ENCODE peak calls at places on chromosome 19, in seven cellular contexts. One of them, this sample, is unnamed.

GRCh38 chr19:42253245-42254082 is 1.5 kb downstream of the ERF start:
- DNase-seq in A673: peak; percentile 83
- DNase-seq in K562: peak; percentile 78
- DNase-seq in H1: peak; percentile 81
- DNase-seq in mammary epithelial cell: peak; percentile 58
- DNase-seq in PC-9: peak; percentile 64
- DNase-seq in fibroblast of lung: peak; percentile 43
- DNase-seq in this sample: peak; percentile 15

GRCh38 chr19:48914181-48914580 is 14.1 kb downstream of the NUCB1 start:
- DNase-seq in A673: no peak
- DNase-seq in K562: no peak
- DNase-seq in H1: no peak
- DNase-seq in mammary epithelial cell: no peak
- DNase-seq in PC-9: no peak
- DNase-seq in fibroblast of lung: no peak
- DNase-seq in this sample: no peak

GRCh38 chr19:33234092-33234491 is 8.4 kb upstream of the SLC7A10 start:
- DNase-seq in A673: no peak
- DNase-seq in K562: no peak
- DNase-seq in H1: no peak
- DNase-seq in mammary epithelial cell: no peak
- DNase-seq in PC-9: no peak
- DNase-seq in fibroblast of lung: no peak
- DNase-seq in this sample: no peak

GRCh38 chr19:15142313-15142712 is 35.1 kb downstream of the SYDE1 start:
- DNase-seq in A673: no peak
- DNase-seq in K562: no peak
- DNase-seq in H1: no peak
- DNase-seq in mammary epithelial cell: no peak
- DNase-seq in PC-9: no peak
- DNase-seq in fibroblast of lung: no peak
- DNase-seq in this sample: no peak

GRCh38 chr19:28631931-28632330 is 581.0 kb downstream of the UQCRFS1 start:
- DNase-seq in A673: no peak
- DNase-seq in K562: no peak
- DNase-seq in H1: no peak
- DNase-seq in mammary epithelial cell: no peak
- DNase-seq in PC-9: no peak
- DNase-seq in fibroblast of lung: no peak
- DNase-seq in this sample: no peak

GRCh38 chr19:32909257-32909656 is 39.7 kb upstream of the SLC7A9 start:
- DNase-seq in A673: no peak
- DNase-seq in K562: peak; percentile 15
- DNase-seq in H1: no peak
- DNase-seq in mammary epithelial cell: no peak
- DNase-seq in PC-9: no peak
- DNase-seq in fibroblast of lung: no peak
- DNase-seq in this sample: no peak

GRCh38 chr19:42023121-42023942 is 29.3 kb upstream of the ATP1A3 start:
- DNase-seq in A673: peak; percentile 30
- DNase-seq in K562: peak; percentile 81
- DNase-seq in H1: peak; percentile 84
- DNase-seq in mammary epithelial cell: no peak
- DNase-seq in PC-9: peak; percentile 18
- DNase-seq in fibroblast of lung: peak; percentile 9
- DNase-seq in this sample: peak; percentile 23

GRCh38 chr19:9721861-9722260 is 46.7 kb downstream of the ZNF846 start:
- DNase-seq in A673: peak; percentile 81
- DNase-seq in K562: no peak
- DNase-seq in H1: no peak
- DNase-seq in mammary epithelial cell: peak; percentile 48
- DNase-seq in PC-9: no peak
- DNase-seq in fibroblast of lung: no peak
- DNase-seq in this sample: no peak

GRCh38 chr19:37994823-37995130 is 87.8 kb downstream of the SIPA1L3 start:
- DNase-seq in A673: no peak
- DNase-seq in K562: no peak
- DNase-seq in H1: no peak
- DNase-seq in mammary epithelial cell: no peak
- DNase-seq in PC-9: no peak
- DNase-seq in fibroblast of lung: no peak
- DNase-seq in this sample: no peak

GRCh38 chr19:16445238-16446107 is 26.3 kb downstream of the EPS15L1 start:
- DNase-seq in A673: no peak
- DNase-seq in K562: no peak
- DNase-seq in H1: no peak
- DNase-seq in mammary epithelial cell: peak; percentile 63
- DNase-seq in PC-9: no peak
- DNase-seq in fibroblast of lung: peak; percentile 18
- DNase-seq in this sample: peak; percentile 52

GRCh38 chr19:52910648-52911047 is 12.6 kb downstream of the ZNF888 start:
- DNase-seq in A673: no peak
- DNase-seq in K562: no peak
- DNase-seq in H1: no peak
- DNase-seq in mammary epithelial cell: no peak
- DNase-seq in PC-9: no peak
- DNase-seq in fibroblast of lung: no peak
- DNase-seq in this sample: no peak

GRCh38 chr19:30269638-30270037 is 102.5 kb upstream of the ZNF536 start:
- DNase-seq in A673: no peak
- DNase-seq in K562: no peak
- DNase-seq in H1: no peak
- DNase-seq in mammary epithelial cell: no peak
- DNase-seq in PC-9: no peak
- DNase-seq in fibroblast of lung: no peak
- DNase-seq in this sample: no peak

GRCh38 chr19:39110263-39110967 is 15.2 kb upstream of the PAK4 start:
- DNase-seq in A673: peak; percentile 60
- DNase-seq in K562: peak; percentile 66
- DNase-seq in H1: peak; percentile 92
- DNase-seq in mammary epithelial cell: no peak
- DNase-seq in PC-9: peak; percentile 65
- DNase-seq in fibroblast of lung: peak; percentile 27
- DNase-seq in this sample: peak; percentile 61

DNA sequence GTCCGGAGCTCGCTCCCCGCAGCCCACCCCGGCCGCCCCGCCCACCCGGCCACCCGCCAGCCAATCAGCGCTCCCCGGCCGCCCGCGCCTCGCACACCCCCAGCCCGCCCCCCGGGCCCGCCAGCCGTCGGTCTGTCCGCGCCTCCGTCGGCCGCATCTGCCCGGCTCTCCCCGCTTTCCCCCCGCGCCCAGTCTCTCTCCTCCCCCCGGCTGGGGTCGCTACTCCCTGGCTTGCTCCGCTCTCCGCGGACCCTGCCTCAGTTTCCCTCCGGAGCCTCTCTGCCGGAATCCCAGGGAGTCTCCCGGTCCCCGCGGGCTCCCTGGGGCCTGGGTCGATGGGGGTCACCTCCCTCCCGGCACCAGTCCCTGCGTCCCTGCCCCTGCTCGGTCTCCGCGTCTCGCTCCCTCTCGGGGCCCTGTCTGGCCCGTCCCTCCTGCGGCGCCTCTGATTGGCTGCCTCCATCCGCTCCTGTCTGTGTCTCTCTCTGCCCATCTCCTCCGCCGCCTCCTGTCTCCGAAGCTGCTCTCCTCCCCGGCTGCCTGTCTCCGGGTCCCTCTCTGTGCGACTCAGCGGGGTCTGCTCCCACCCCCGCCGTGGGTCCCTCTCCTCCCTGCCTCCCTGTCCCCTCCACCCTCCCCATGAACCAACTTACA is 485 bp downstream of the IL11 start:
- DNase-seq in A673: peak; percentile 77
- DNase-seq in K562: peak; percentile 52
- DNase-seq in H1: peak; percentile 87
- DNase-seq in mammary epithelial cell: peak; percentile 50
- DNase-seq in PC-9: peak; percentile 60
- DNase-seq in fibroblast of lung: peak; percentile 58
- DNase-seq in this sample: peak; percentile 72
- TF ChIP-seq EZH2 in A673: no peak
- TF ChIP-seq EZH2 in K562: peak; percentile 81
- TF ChIP-seq EZH2 in H1: no peak
- TF ChIP-seq EZH2 in mammary epithelial cell: no peak
- TF ChIP-seq EZH2 in PC-9: peak; percentile 98
- TF ChIP-seq EZH2 in fibroblast of lung: no peak
- TF ChIP-seq EZH2 in this sample: no peak

DNA sequence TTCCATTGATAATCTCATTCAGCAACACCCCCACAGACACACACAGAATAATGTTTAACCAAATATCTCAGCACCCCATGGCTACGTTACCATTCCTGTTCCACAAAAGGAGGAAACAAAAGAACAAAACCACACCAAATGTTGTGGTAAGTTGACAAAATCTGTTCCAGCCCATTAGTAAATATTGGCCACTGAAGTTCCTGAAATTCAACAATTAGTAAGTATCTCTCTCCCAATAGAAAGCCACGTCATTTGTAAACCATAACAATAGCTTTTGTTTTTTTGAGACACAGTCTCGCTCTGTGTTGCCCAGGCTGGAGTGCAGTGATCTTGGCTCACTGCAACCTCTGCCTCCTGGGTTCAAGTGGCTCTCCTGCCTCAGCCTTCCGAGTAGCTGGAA is 2.3 kb upstream of the FCAR start:
- DNase-seq in A673: no peak
- DNase-seq in K562: no peak
- DNase-seq in H1: no peak
- DNase-seq in mammary epithelial cell: no peak
- DNase-seq in PC-9: no peak
- DNase-seq in fibroblast of lung: no peak
- DNase-seq in this sample: no peak
- H3K4me1 ChIP-seq in A673: no peaks in the 10 kb centered on the region
- H3K4me1 ChIP-seq in K562: no peaks in the 10 kb centered on the region
- H3K4me1 ChIP-seq in H1: no peaks in the 10 kb centered on the region
- H3K4me1 ChIP-seq in mammary epithelial cell: no peaks in the 10 kb centered on the region
- H3K4me1 ChIP-seq in PC-9: no peaks in the 10 kb centered on the region
- H3K4me1 ChIP-seq in fibroblast of lung: no peaks in the 10 kb centered on the region
- H3K4me1 ChIP-seq in this sample: no peaks in the 10 kb centered on the region

DNA sequence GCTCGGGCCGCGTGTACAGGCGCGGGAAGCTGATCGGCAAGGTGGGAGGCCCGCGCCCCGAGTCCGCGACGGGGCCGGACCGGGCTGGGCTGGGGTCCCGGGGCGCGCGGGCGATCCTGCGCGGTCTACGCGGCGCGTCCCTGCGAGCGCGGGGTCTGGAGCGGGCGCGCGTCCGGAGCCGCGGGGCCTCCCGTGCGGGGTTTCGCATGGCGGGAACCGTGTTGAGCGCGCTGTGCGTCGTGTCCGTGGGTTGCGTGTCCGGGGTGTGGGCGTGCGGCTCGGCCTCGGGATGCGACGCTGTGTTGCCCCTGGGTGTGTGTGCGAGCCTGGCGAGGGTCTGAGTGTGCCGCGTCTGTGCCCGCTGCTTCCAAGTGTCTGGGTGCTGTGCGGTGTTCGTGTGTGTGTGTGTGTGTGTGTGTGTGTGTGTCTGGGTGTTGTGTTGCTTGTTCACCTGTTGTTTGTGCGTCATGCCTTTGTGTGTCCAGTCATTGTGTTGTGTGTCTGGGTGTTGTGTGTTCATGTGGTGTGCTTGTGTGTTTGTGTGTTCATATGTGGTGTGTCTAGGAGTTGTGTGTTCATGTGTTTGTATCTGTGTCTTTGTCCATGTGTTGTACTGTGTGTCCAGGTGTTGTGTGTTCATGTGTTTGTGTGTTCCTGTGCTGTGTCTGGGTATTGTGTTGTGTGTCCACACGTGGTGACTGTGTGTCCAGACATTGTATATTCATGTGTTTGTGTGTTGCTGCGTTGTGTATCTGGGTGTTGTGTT is 512 bp downstream of the PLK5 start:
- DNase-seq in A673: no peak
- DNase-seq in K562: peak; percentile 14
- DNase-seq in H1: no peak
- DNase-seq in mammary epithelial cell: no peak
- DNase-seq in PC-9: no peak
- DNase-seq in fibroblast of lung: no peak
- DNase-seq in this sample: no peak
- TF ChIP-seq EZH2 in A673: peak; percentile 58
- TF ChIP-seq EZH2 in K562: peak; percentile 87
- TF ChIP-seq EZH2 in H1: peak; percentile 50
- TF ChIP-seq EZH2 in mammary epithelial cell: peak; percentile 91
- TF ChIP-seq EZH2 in PC-9: no peak
- TF ChIP-seq EZH2 in fibroblast of lung: peak; percentile 94
- TF ChIP-seq EZH2 in this sample: no peak

GRCh38 chr19:13027031-13027430 is 31.8 kb downstream of the NFIX start:
- DNase-seq in A673: no peak
- DNase-seq in K562: no peak
- DNase-seq in H1: no peak
- DNase-seq in mammary epithelial cell: no peak
- DNase-seq in PC-9: no peak
- DNase-seq in fibroblast of lung: no peak
- DNase-seq in this sample: no peak
- H3K4me1 ChIP-seq in A673: peaks cover 32% of the 10 kb centered on the region
- H3K4me1 ChIP-seq in K562: peaks cover 12% of the 10 kb centered on the region
- H3K4me1 ChIP-seq in H1: peaks cover 17% of the 10 kb centered on the region
- H3K4me1 ChIP-seq in mammary epithelial cell: peaks cover 69% of the 10 kb centered on the region
- H3K4me1 ChIP-seq in PC-9: peaks cover 8% of the 10 kb centered on the region
- H3K4me1 ChIP-seq in fibroblast of lung: peaks cover 16% of the 10 kb centered on the region
- H3K4me1 ChIP-seq in this sample: peaks cover 47% of the 10 kb centered on the region

GRCh38 chr19:5337126-5337525 is 3.5 kb downstream of the PTPRS start:
- DNase-seq in A673: no peak
- DNase-seq in K562: no peak
- DNase-seq in H1: no peak
- DNase-seq in mammary epithelial cell: no peak
- DNase-seq in PC-9: no peak
- DNase-seq in fibroblast of lung: no peak
- DNase-seq in this sample: no peak

GRCh38 chr19:5339950-5340636 is 519 bp downstream of the PTPRS start:
- DNase-seq in A673: peak; percentile 49
- DNase-seq in K562: peak; percentile 27
- DNase-seq in H1: no peak
- DNase-seq in mammary epithelial cell: no peak
- DNase-seq in PC-9: peak; percentile 27
- DNase-seq in fibroblast of lung: no peak
- DNase-seq in this sample: peak; percentile 30

GRCh38 chr19:5339470-5339949 is 1.1 kb downstream of the PTPRS start:
- DNase-seq in A673: peak; percentile 24
- DNase-seq in K562: no peak
- DNase-seq in H1: no peak
- DNase-seq in mammary epithelial cell: no peak
- DNase-seq in PC-9: no peak
- DNase-seq in fibroblast of lung: no peak
- DNase-seq in this sample: no peak

GRCh38 chr19:5337886-5338595 is 2.6 kb downstream of the PTPRS start:
- DNase-seq in A673: no peak
- DNase-seq in K562: no peak
- DNase-seq in H1: no peak
- DNase-seq in mammary epithelial cell: no peak
- DNase-seq in PC-9: no peak
- DNase-seq in fibroblast of lung: no peak
- DNase-seq in this sample: no peak

GRCh38 chr19:5338661-5339469 is 1.7 kb downstream of the PTPRS start:
- DNase-seq in A673: peak; percentile 53
- DNase-seq in K562: peak; percentile 34
- DNase-seq in H1: no peak
- DNase-seq in mammary epithelial cell: no peak
- DNase-seq in PC-9: no peak
- DNase-seq in fibroblast of lung: no peak
- DNase-seq in this sample: no peak
- TF ChIP-seq EZH2 in A673: no peak
- TF ChIP-seq EZH2 in K562: no peak
- TF ChIP-seq EZH2 in H1: no peak
- TF ChIP-seq EZH2 in mammary epithelial cell: peak; percentile 86
- TF ChIP-seq EZH2 in PC-9: no peak
- TF ChIP-seq EZH2 in fibroblast of lung: peak; percentile 96
- TF ChIP-seq EZH2 in this sample: no peak